ENCODE peak calls at places on chromosomes 13 and 19, in five cellular contexts. N is tibial artery, S is neural progenitor cell, C is Calu3, O is cardiac muscle cell. U is an unnamed sample.

GRCh38 chr19:55069137-55069858 is 6.3 kb upstream of the RDH13 start:
- DNase-seq in N (no peak), S (peak; percentile 61), C (peak; percentile 76), O (no peak), U (peak; percentile 52)

GRCh38 chr13:23534090-23534489 is 36.1 kb upstream of the TNFRSF19 start:
- DNase-seq in N (no peak), S (no peak), C (no peak), O (no peak), U (no peak)

GRCh38 chr13:114096811-114097503 is 35.5 kb downstream of the RASA3 start:
- DNase-seq in N (peak; percentile 56), S (no peak), C (no peak), O (no peak), U (no peak)

GRCh38 chr19:22882797-22883196 is 50.7 kb downstream of the ZNF723 start:
- DNase-seq in N (no peak), S (peak; percentile 2), C (no peak), O (no peak), U (no peak)

GRCh38 chr13:30037766-30038165 is 187.3 kb upstream of the UBL3 start:
- DNase-seq in N (no peak), S (no peak), C (no peak), O (no peak), U (no peak)

GRCh38 chr13:109162248-109163051 is 533.0 kb downstream of the MYO16 start:
- DNase-seq in N (no peak), S (no peak), C (peak; percentile 41), O (no peak), U (no peak)

GRCh38 chr13:112447306-112447705 is 71.2 kb downstream of the SPACA7 start:
- DNase-seq in N (no peak), S (no peak), C (no peak), O (no peak), U (no peak)

GRCh38 chr13:31322025-31322424 is 122.2 kb downstream of the B3GLCT start:
- DNase-seq in N (no peak), S (no peak), C (no peak), O (peak; percentile 2), U (no peak)

GRCh38 chr19:58519087-58519354 is 589 bp downstream of the ZBTB45 start:
- DNase-seq in N (peak; percentile 79), S (peak; percentile 89), C (peak; percentile 81), O (peak; percentile 87), U (peak; percentile 81)

GRCh38 chr13:48801255-48801654 is 147.5 kb downstream of the CYSLTR2 start:
- DNase-seq in N (no peak), S (no peak), C (no peak), O (no peak), U (no peak)

GRCh38 chr13:23570931-23571330 is 719 bp downstream of the TNFRSF19 start:
- DNase-seq in N (no peak), S (no peak), C (no peak), O (no peak), U (no peak)

GRCh38 chr19:13209797-13210775 is 59.9 kb downstream of the IER2 start:
- DNase-seq in N (no peak), S (no peak), C (no peak), O (no peak), U (no peak)

GRCh38 chr19:30897034-30897433 is 452.2 kb downstream of the TSHZ3 start:
- DNase-seq in N (no peak), S (no peak), C (no peak), O (no peak), U (no peak)

GRCh38 chr13:96179309-96179708 is 89.4 kb downstream of the HS6ST3 start:
- DNase-seq in N (no peak), S (no peak), C (no peak), O (no peak), U (no peak)

GRCh38 chr13:26558074-26558805 is 757 bp downstream of the WASF3 start:
- DNase-seq in N (no peak), S (peak; percentile 70), C (peak; percentile 3), O (peak; percentile 37), U (peak; percentile 40)

GRCh38 chr19:22617614-22618325 is 16.4 kb upstream of the ZNF492 start:
- DNase-seq in N (no peak), S (no peak), C (no peak), O (no peak), U (no peak)

GRCh38 chr19:13920940-13921744 is 15.1 kb downstream of the CC2D1A start:
- DNase-seq in N (no peak), S (peak; percentile 50), C (no peak), O (no peak), U (no peak)

GRCh38 chr19:28523619-28524018 is 689.3 kb downstream of the UQCRFS1 start:
- DNase-seq in N (no peak), S (no peak), C (no peak), O (no peak), U (no peak)

GRCh38 chr19:12913871-12914690 is 5.0 kb downstream of the SYCE2 start:
- DNase-seq in N (no peak), S (peak; percentile 23), C (no peak), O (no peak), U (no peak)

GRCh38 chr19:35661995-35662340 is 4.3 kb upstream of the UPK1A start:
- DNase-seq in N (no peak), S (no peak), C (no peak), O (no peak), U (no peak)

GRCh38 chr13:59343132-59343531 is 820.6 kb downstream of the DIAPH3 start:
- DNase-seq in N (no peak), S (no peak), C (no peak), O (peak; percentile 50), U (no peak)

GRCh38 chr13:44840131-44840530 is 149.1 kb downstream of the NUFIP1 start:
- DNase-seq in N (no peak), S (no peak), C (no peak), O (no peak), U (no peak)

GRCh38 chr13:27276188-27276587 is 5.6 kb downstream of the RASL11A start:
- DNase-seq in N (no peak), S (no peak), C (no peak), O (no peak), U (no peak)

GRCh38 chr19:575527-576506 is 3.4 kb downstream of the BSG start:
- DNase-seq in N (no peak), S (no peak), C (no peak), O (peak; percentile 63), U (no peak)

GRCh38 chr19:35348909-35349611 is 1.4 kb downstream of the FFAR1 start:
- DNase-seq in N (peak; percentile 40), S (peak; percentile 40), C (no peak), O (no peak), U (no peak)

GRCh38 chr19:31992750-31993149 is 352.7 kb upstream of the ZNF507 start:
- DNase-seq in N (no peak), S (no peak), C (no peak), O (no peak), U (no peak)

DNA sequence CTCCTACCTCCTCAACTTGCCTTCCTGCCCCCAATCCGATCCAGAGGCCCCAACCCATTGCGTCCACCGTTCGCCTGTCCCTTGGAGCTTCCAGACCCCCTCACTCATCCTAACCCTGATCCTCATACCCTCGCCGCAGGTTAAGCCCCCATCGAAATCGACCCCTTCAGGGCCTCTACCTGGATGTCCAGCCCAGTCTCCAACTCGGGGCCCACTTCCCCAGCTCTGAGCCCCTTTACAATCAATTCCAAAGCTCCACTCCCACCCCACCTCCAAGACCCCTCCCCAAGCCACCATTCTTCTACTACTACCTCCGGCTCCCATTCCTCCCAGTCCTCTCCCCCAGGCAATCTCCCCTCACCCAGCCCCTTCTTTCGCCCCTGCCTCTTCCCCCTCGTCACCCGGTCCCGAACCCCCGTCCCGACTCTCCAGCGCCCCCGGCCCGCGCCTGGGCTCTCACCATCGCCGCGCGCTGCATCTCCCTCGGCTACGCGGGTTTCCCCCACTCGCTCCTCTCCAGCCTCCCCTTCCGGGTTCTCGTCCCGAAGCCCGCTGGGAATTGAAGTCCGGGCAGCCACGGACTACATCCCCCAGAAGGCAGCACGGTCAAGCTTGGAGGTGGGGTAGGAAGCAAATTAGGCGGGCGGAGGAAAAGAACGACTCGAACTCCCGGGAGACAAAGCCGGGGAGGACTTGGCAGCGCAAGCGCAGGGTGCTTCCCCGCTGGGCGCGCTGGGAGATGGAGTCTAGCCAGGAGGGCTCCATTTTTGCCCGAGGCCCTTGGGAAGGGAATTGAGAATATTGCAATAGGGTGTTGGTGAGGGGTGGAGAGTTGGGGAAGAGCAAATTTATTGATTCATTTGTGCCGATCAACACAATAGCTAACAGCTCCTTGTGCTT is at the start of gene FBXO46:
- DNase-seq in N (peak; percentile 99), S (peak; percentile 98), C (peak; percentile 97), O (peak; percentile 97), U (peak; percentile 95)
- TF ChIP-seq CTCF in N (no peak), S (peak; percentile 43), C (no peak), O (peak; percentile 28), U (no peak)

GRCh38 chr19:46902402-46902766 is 41.6 kb downstream of the ARHGAP35 start:
- DNase-seq in N (no peak), S (no peak), C (peak; percentile 72), O (no peak), U (peak; percentile 31)
- TF ChIP-seq CTCF in N (no peak), S (no peak), C (no peak), O (no peak), U (no peak)

DNA sequence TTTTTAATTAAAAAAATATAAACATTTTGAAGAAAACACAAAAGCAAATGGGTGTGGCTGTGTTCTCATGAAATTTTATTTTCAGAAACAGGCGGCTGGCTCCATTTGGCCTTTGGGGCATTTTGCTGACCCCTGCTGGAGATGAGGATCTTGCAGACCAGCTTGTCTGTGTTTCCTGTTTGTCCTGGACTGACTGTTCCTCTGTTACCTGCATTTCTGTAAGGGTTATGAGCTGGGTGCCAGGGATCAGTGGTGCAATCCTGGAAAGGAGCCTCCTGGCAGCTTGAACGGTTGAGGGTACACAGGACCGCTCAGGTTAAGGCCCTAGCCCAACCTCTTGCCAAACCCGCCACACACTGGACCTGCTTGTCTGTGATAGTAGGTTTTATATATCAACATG is 49.9 kb downstream of the ZNF787 start:
- DNase-seq in N (no peak), S (peak; percentile 30), C (peak; percentile 34), O (no peak), U (peak; percentile 39)
- TF ChIP-seq CTCF in N (no peak), S (peak; percentile 44), C (peak; percentile 30), O (peak; percentile 20), U (peak; percentile 15)

GRCh38 chr19:7864719-7865074 is 9.5 kb downstream of the PRR36 start:
- DNase-seq in N (no peak), S (no peak), C (no peak), O (no peak), U (no peak)

GRCh38 chr19:7866399-7867091 is 7.6 kb downstream of the PRR36 start:
- DNase-seq in N (no peak), S (no peak), C (no peak), O (no peak), U (no peak)

GRCh38 chr19:7863971-7864718 is 10.0 kb downstream of the PRR36 start:
- DNase-seq in N (no peak), S (no peak), C (no peak), O (no peak), U (peak; percentile 24)

GRCh38 chr19:7867092-7867844 is 6.9 kb downstream of the PRR36 start:
- DNase-seq in N (no peak), S (no peak), C (no peak), O (no peak), U (no peak)

DNA sequence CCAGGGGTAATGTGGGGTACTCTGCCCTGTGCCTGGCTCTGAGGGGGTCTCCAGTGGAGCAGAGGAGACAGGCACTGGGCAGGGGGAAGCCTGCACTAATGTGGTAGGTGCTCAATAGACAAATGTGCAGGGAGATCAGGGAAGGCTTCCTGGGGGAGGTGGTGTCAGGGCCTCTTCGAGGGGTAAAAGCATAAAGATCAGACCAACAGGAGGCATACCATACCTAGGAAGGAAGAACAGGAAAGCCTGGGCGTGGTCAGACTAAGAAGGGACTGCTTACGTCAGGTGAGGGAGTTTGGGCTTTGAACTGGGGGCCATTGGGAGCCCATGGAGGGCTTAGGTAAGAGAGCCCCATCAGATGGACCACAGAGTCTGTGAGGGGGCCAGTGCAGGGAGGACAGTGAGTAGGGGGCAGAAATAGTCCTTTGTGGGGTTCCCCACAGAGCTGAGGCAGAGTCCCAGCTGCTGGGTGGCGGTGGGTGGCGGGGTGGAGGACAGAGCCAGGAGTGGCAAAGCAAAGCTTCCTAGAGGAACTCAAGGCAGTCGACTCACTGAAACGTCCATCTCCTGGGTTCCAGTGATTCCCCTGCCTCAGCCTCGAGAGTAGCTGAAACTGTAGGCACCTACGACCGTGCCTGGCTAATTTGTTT is 8.8 kb downstream of the PRR36 start:
- DNase-seq in N (no peak), S (no peak), C (no peak), O (no peak), U (no peak)
- TF ChIP-seq CTCF in N (no peak), S (no peak), C (no peak), O (no peak), U (no peak)